ENCODE peak calls at places on chromosomes 4 and X, in four cellular contexts. G is cardiac muscle cell, S is A549, D is endothelial cell of umbilical vein. R is an unnamed sample. For H3K4me1, the result is how much of the 10 kb centered on the place peaks cover.

GRCh38 chrX:14039344-14039743 is 9.7 kb upstream of the GEMIN8 start:
- DNase-seq in G (peak), S (peak), D (peak), R (no peak)

GRCh38 chr4:108060686-108061321 is 71.1 kb downstream of the HADH start:
- DNase-seq in G (no peak), S (no peak), D (no peak), R (no peak)

GRCh38 chrX:72023071-72023470 is 108.6 kb downstream of the RTL5 start:
- DNase-seq in G (no peak), S (no peak), D (no peak), R (no peak)

GRCh38 chr4:7540216-7540615 is 105.5 kb upstream of the PSAPL1 start:
- DNase-seq in G (no peak), S (no peak), D (no peak), R (no peak)

GRCh38 chr4:82624819-82625218 is 63.0 kb upstream of the TMEM150C start:
- DNase-seq in G (no peak), S (no peak), D (no peak), R (no peak)

GRCh38 chrX:68837119-68837518 is 8.3 kb downstream of the EFNB1 start:
- DNase-seq in G (no peak), S (no peak), D (no peak), R (no peak)

GRCh38 chr4:173434226-173434625 is 35.3 kb upstream of the SCRG1 start:
- DNase-seq in G (no peak), S (no peak), D (no peak), R (no peak)

GRCh38 chr4:55733874-55734437 is 85.6 kb upstream of the EXOC1L start:
- DNase-seq in G (peak), S (peak), D (peak), R (peak)

GRCh38 chr4:138390286-138390685 is 148.1 kb upstream of the SLC7A11 start:
- DNase-seq in G (peak), S (peak), D (no peak), R (no peak)

GRCh38 chr4:26701786-26702227 is 117.9 kb downstream of the TBC1D19 start:
- DNase-seq in G (no peak), S (no peak), D (no peak), R (no peak)

GRCh38 chrX:14875624-14876023 is 2.4 kb downstream of the MOSPD2 start:
- DNase-seq in G (no peak), S (no peak), D (no peak), R (no peak)

GRCh38 chr4:122898370-122899150 is 23.8 kb downstream of the NUDT6 start:
- DNase-seq in G (peak), S (peak), D (peak), R (no peak)

DNA sequence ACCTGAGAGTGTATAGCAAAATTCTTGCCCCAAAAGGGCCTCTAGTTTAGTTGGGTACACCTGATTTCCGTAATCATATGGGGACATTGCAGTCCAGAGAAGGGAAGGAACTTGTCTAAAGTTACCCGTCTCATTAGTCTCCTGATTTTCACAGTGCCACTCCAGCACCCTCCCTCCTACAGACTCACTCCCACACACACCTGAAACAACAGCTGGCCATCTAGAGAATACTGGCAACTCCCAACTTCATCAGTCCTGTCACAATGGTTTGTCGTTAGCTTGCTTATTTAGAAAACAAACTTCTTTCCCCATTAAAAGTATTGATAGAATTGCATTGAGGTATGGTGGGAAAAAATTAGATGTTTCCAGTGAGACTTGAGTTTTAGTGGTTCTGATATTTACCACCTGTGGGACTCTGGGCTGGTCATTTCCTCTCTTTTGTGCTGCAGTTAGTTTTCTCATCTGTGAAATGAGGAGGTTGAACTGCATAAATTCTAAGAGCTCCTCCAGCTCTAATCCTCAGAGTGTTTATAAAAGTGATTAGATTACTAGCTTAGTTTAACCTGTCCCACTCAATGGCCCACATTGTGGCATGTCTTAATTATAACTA is 1.7 kb downstream of the IL13RA1 start:
- DNase-seq in G (no peak), S (no peak), D (no peak), R (no peak)
- H3K4me1 ChIP-seq in G (under half), S (under half), D (under half), R (under half)

DNA sequence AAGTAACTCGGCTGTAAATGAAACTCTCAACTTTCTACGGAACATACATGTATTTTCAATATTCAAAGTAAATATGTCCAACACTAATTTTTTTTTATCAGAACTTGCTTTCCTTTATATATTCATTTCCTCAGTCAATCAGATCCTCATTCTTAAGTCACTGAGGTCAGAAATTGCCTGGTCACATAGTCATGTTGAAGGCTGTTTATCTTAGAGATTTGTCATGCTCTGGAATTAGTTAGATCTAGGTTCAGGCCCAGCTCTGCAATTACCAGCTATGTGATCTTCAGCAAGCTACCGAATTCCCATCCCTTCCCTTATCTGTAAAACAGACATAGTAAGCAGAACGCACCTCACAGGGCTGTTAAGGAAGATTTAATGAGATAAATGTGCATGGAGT is 228.8 kb downstream of the SPCS3 start:
- DNase-seq in G (no peak), S (peak), D (no peak), R (no peak)
- H3K4me3 ChIP-seq in G (no peak), S (no peak), D (no peak), R (no peak)

DNA sequence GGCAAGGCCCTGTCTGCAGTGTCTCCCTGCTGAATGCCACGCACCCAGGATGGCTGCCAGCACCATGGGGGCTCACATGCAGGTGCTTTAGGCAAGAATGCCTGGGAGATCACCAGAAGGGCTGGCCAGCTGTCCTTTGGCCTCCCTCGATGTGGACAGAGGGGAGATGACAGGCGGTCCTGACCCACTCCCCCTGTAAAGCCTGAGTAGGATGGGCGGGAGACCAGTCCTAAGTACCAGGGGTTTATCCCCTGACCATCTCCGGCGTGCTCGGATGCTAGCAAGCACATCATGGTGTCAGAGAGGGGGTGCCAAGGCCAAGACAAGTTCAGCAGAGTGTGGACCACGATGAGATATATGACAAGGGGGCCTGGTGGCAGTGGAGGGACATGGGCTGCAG is 5.3 kb downstream of the PDZD4 start:
- DNase-seq in G (no peak), S (no peak), D (no peak), R (no peak)
- H3K4me1 ChIP-seq in G (under half), S (under half), D (under half), R (under half)

GRCh38 chr4:16908377-16909021 is 10.1 kb upstream of the LDB2 start:
- DNase-seq in G (no peak), S (no peak), D (no peak), R (no peak)

GRCh38 chr4:16914208-16914607 is 15.8 kb upstream of the LDB2 start:
- DNase-seq in G (peak), S (no peak), D (peak), R (no peak)

GRCh38 chr4:16912896-16913295 is 14.5 kb upstream of the LDB2 start:
- DNase-seq in G (no peak), S (no peak), D (no peak), R (no peak)

GRCh38 chr4:16909245-16909644 is 10.8 kb upstream of the LDB2 start:
- DNase-seq in G (no peak), S (no peak), D (no peak), R (no peak)
- H3K4me3 ChIP-seq in G (no peak), S (no peak), D (no peak), R (no peak)

GRCh38 chrX:37787353-37787869 is 7.6 kb downstream of the CYBB start:
- DNase-seq in G (no peak), S (no peak), D (no peak), R (no peak)

GRCh38 chrX:37786666-37787337 is 6.9 kb downstream of the CYBB start:
- DNase-seq in G (no peak), S (no peak), D (no peak), R (no peak)

GRCh38 chrX:37781808-37782207 is 1.9 kb downstream of the CYBB start:
- DNase-seq in G (no peak), S (no peak), D (peak), R (no peak)

GRCh38 chrX:37783284-37783683 is 3.4 kb downstream of the CYBB start:
- DNase-seq in G (no peak), S (no peak), D (no peak), R (no peak)

DNA sequence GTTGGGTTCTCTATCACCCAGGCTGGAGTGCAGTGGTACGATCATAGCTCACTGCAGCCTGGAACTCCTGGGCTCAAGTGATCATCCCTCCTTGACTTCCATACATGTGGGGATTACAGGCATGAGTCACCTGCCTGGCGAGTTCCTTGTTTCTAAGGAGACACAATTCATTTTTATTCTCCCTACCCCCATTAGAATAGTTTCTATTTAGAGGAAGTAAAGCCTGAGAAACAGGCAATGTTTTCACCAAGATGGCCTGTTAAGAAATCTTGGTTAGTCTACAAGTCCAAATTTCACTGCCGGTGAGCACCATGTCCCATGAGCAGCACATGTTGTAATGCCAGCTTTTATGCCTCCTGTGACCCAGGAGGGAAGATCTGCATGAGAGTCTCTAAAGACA is 5.7 kb downstream of the CYBB start:
- DNase-seq in G (no peak), S (no peak), D (no peak), R (no peak)
- H3K4me1 ChIP-seq in G (under half), S (under half), D (under half), R (under half)

GRCh38 chrX:9340619-9341304 is 124.1 kb upstream of the TBL1X start:
- DNase-seq in G (peak), S (no peak), D (peak), R (no peak)
- H3K4me3 ChIP-seq in G (no peak), S (no peak), D (no peak), R (no peak)